ENCODE peak calls at places on chromosomes 5 and 9, in ten cellular contexts. I is mucosa of descending colon, R is OCI-LY7, O is cardiac muscle cell, S is RWPE1, B is cardiac fibroblast, C is C1 segment of cervical spinal cord, Y is AG08395, T is cardiac septum, M is head of caudate nucleus. D is an unnamed sample.

GRCh38 chr9:8365029-8365428 is 565.5 kb upstream of the DMAC1 start:
- DNase-seq in I (no peak), R (no peak), O (peak; percentile 77), S (no peak), B (peak; percentile 67), C (no peak), Y (peak; percentile 2), T (no peak), M (no peak), D (no peak)

GRCh38 chr9:75890541-75891276 is at the start of gene PCSK5:
- DNase-seq in I (peak; percentile 92), R (peak; percentile 53), O (peak; percentile 98), S (peak; percentile 89), B (peak; percentile 97), C (peak; percentile 90), Y (peak; percentile 87), T (peak; percentile 96), M (peak; percentile 74), D (peak; percentile 85)

GRCh38 chr9:82549174-82549821 is 513.6 kb downstream of the RASEF start:
- DNase-seq in I (no peak), R (no peak), O (no peak), S (no peak), B (no peak), C (no peak), Y (no peak), T (no peak), M (no peak), D (no peak)

GRCh38 chr5:9947231-9947693 is 302.4 kb downstream of the ATPSCKMT start:
- DNase-seq in I (no peak), R (no peak), O (peak; percentile 85), S (peak; percentile 23), B (peak; percentile 88), C (no peak), Y (no peak), T (no peak), M (no peak), D (no peak)

GRCh38 chr9:76887951-76888350 is 18.0 kb downstream of the PRUNE2 start:
- DNase-seq in I (no peak), R (no peak), O (no peak), S (no peak), B (no peak), C (no peak), Y (no peak), T (no peak), M (no peak), D (no peak)

GRCh38 chr5:178387061-178387855 is 154.7 kb upstream of the PHYKPL start:
- DNase-seq in I (no peak), R (no peak), O (no peak), S (no peak), B (no peak), C (no peak), Y (no peak), T (peak; percentile 61), M (no peak), D (no peak)

GRCh38 chr9:92146610-92147009 is 31.4 kb upstream of the SPTLC1 start:
- DNase-seq in I (no peak), R (no peak), O (peak; percentile 58), S (no peak), B (peak; percentile 59), C (no peak), Y (no peak), T (no peak), M (no peak), D (no peak)

GRCh38 chr9:27664136-27664819 is 91.0 kb upstream of the C9orf72 start:
- DNase-seq in I (peak; percentile 54), R (no peak), O (peak; percentile 58), S (no peak), B (no peak), C (no peak), Y (no peak), T (no peak), M (peak; percentile 25), D (no peak)

GRCh38 chr5:150765789-150766149 is 7.0 kb upstream of the DCTN4 start:
- DNase-seq in I (no peak), R (no peak), O (no peak), S (no peak), B (no peak), C (no peak), Y (no peak), T (no peak), M (no peak), D (no peak)

GRCh38 chr9:20290287-20290686 is 332.0 kb downstream of the MLLT3 start:
- DNase-seq in I (no peak), R (no peak), O (no peak), S (no peak), B (no peak), C (no peak), Y (no peak), T (no peak), M (no peak), D (no peak)

GRCh38 chr9:38359297-38359653 is 33.2 kb upstream of the ALDH1B1 start:
- DNase-seq in I (no peak), R (no peak), O (no peak), S (no peak), B (no peak), C (no peak), Y (no peak), T (peak; percentile 26), M (no peak), D (no peak)

GRCh38 chr5:157689942-157690689 is 18.8 kb downstream of the C5orf52 start:
- DNase-seq in I (peak; percentile 48), R (no peak), O (peak; percentile 39), S (no peak), B (no peak), C (no peak), Y (no peak), T (no peak), M (no peak), D (no peak)

GRCh38 chr9:127053057-127053821 is 69.2 kb downstream of the ANGPTL2 start:
- DNase-seq in I (no peak), R (no peak), O (no peak), S (no peak), B (peak; percentile 44), C (no peak), Y (no peak), T (peak; percentile 64), M (no peak), D (no peak)

GRCh38 chr9:121686930-121687541 is 35.6 kb downstream of the DAB2IP start:
- DNase-seq in I (peak; percentile 70), R (peak; percentile 83), O (peak; percentile 77), S (peak; percentile 89), B (peak; percentile 77), C (peak; percentile 68), Y (peak; percentile 83), T (no peak), M (peak; percentile 83), D (peak; percentile 74)

GRCh38 chr9:129669141-129669718 is 3.8 kb downstream of the PRRX2 start:
- DNase-seq in I (no peak), R (no peak), O (peak; percentile 7), S (no peak), B (no peak), C (no peak), Y (peak; percentile 90), T (no peak), M (no peak), D (no peak)

GRCh38 chr5:68277427-68277826 is 61.9 kb downstream of the PIK3R1 start:
- DNase-seq in I (no peak), R (no peak), O (no peak), S (peak; percentile 97), B (no peak), C (no peak), Y (no peak), T (no peak), M (no peak), D (no peak)

GRCh38 chr5:8306289-8306688 is 437.3 kb downstream of the MTRR start:
- DNase-seq in I (no peak), R (no peak), O (no peak), S (no peak), B (no peak), C (no peak), Y (no peak), T (no peak), M (no peak), D (no peak)

GRCh38 chr9:126650830-126651341 is 37.2 kb downstream of the LMX1B start:
- DNase-seq in I (no peak), R (no peak), O (no peak), S (no peak), B (no peak), C (no peak), Y (no peak), T (no peak), M (no peak), D (no peak)

GRCh38 chr9:76542360-76542759 is 83.4 kb downstream of the GCNT1 start:
- DNase-seq in I (no peak), R (no peak), O (no peak), S (no peak), B (no peak), C (no peak), Y (no peak), T (no peak), M (no peak), D (no peak)

GRCh38 chr9:134272302-134273023 is 53.8 kb upstream of the RXRA start:
- DNase-seq in I (no peak), R (peak; percentile 16), O (no peak), S (no peak), B (no peak), C (peak; percentile 18), Y (no peak), T (no peak), M (no peak), D (no peak)

GRCh38 chr5:125883223-125883622 is 540.0 kb upstream of the GRAMD2B start:
- DNase-seq in I (no peak), R (no peak), O (no peak), S (peak; percentile 71), B (no peak), C (no peak), Y (no peak), T (no peak), M (no peak), D (peak; percentile 11)

GRCh38 chr5:103037673-103038455 is 82.1 kb downstream of the GIN1 start:
- DNase-seq in I (no peak), R (peak; percentile 4), O (no peak), S (no peak), B (no peak), C (no peak), Y (no peak), T (no peak), M (no peak), D (no peak)

GRCh38 chr9:123687246-123687721 is 242.6 kb downstream of the DENND1A start:
- DNase-seq in I (no peak), R (no peak), O (no peak), S (no peak), B (no peak), C (no peak), Y (no peak), T (no peak), M (no peak), D (no peak)

GRCh38 chr5:156912869-156913268 is 50.2 kb downstream of the TIMD4 start:
- DNase-seq in I (no peak), R (no peak), O (no peak), S (no peak), B (no peak), C (no peak), Y (no peak), T (no peak), M (no peak), D (no peak)

GRCh38 chr9:137067860-137068538 is 2.4 kb downstream of the SAPCD2 start:
- DNase-seq in I (peak; percentile 85), R (peak; percentile 94), O (peak; percentile 83), S (peak; percentile 90), B (peak; percentile 86), C (peak; percentile 76), Y (peak; percentile 73), T (peak; percentile 93), M (peak; percentile 80), D (peak; percentile 78)

GRCh38 chr9:129176786-129177442 is 1.1 kb downstream of the IER5L start:
- DNase-seq in I (peak; percentile 72), R (peak; percentile 36), O (peak; percentile 57), S (peak; percentile 55), B (peak; percentile 55), C (peak; percentile 64), Y (no peak), T (no peak), M (no peak), D (peak; percentile 36)

D was measured in prostate gland.